ENCODE peak calls at places on chromosomes 6 and 20, in seven cellular contexts. One of them, this sample, is unnamed.

GRCh38 chr20:4720121-4720976 is 1.4 kb upstream of the PRND start:
- DNase-seq in activated T-helper 1 cell treated with anti-CD3 and anti-CD28 coated beads, Interleukin-2, amount 50 U/mL, for 16 hours: peak
- DNase-seq in activated naive CD4-positive, alpha-beta T cell treated with Interleukin-2 at 50 U/mL for 16 hours: peak
- DNase-seq in NCI-H1417: peak
- DNase-seq in choroid plexus epithelial cell: peak
- DNase-seq in NT2/D1: peak
- DNase-seq in hippocampal formation: peak
- DNase-seq in this sample: peak

GRCh38 chr6:38271081-38271480 is 368.6 kb downstream of the BTBD9 start:
- DNase-seq in activated naive CD4-positive, alpha-beta T cell treated with Interleukin-2 at 50 U/mL for 16 hours: no peak
- DNase-seq in activated T-helper 1 cell treated with anti-CD3 and anti-CD28 coated beads, Interleukin-2, amount 50 U/mL, for 16 hours: no peak
- DNase-seq in hippocampal formation: no peak
- DNase-seq in NT2/D1: no peak
- DNase-seq in NCI-H1417: no peak
- DNase-seq in choroid plexus epithelial cell: peak
- DNase-seq in this sample: no peak

GRCh38 chr20:49100934-49101333 is 54.8 kb downstream of the CSE1L start:
- DNase-seq in NCI-H1417: no peak
- DNase-seq in activated T-helper 1 cell treated with anti-CD3 and anti-CD28 coated beads, Interleukin-2, amount 50 U/mL, for 16 hours: no peak
- DNase-seq in choroid plexus epithelial cell: peak
- DNase-seq in NT2/D1: no peak
- DNase-seq in activated naive CD4-positive, alpha-beta T cell treated with Interleukin-2 at 50 U/mL for 16 hours: no peak
- DNase-seq in hippocampal formation: no peak
- DNase-seq in this sample: no peak

GRCh38 chr20:58433759-58434158 is 44.7 kb downstream of the VAPB start:
- DNase-seq in activated T-helper 1 cell treated with anti-CD3 and anti-CD28 coated beads, Interleukin-2, amount 50 U/mL, for 16 hours: no peak
- DNase-seq in NT2/D1: no peak
- DNase-seq in activated naive CD4-positive, alpha-beta T cell treated with Interleukin-2 at 50 U/mL for 16 hours: no peak
- DNase-seq in choroid plexus epithelial cell: peak
- DNase-seq in NCI-H1417: no peak
- DNase-seq in hippocampal formation: no peak
- DNase-seq in this sample: no peak

GRCh38 chr20:48180039-48180438 is 394.8 kb upstream of the SULF2 start:
- DNase-seq in hippocampal formation: no peak
- DNase-seq in NCI-H1417: no peak
- DNase-seq in activated T-helper 1 cell treated with anti-CD3 and anti-CD28 coated beads, Interleukin-2, amount 50 U/mL, for 16 hours: no peak
- DNase-seq in activated naive CD4-positive, alpha-beta T cell treated with Interleukin-2 at 50 U/mL for 16 hours: no peak
- DNase-seq in NT2/D1: no peak
- DNase-seq in choroid plexus epithelial cell: peak
- DNase-seq in this sample: no peak

GRCh38 chr6:7035837-7036249 is 71.9 kb upstream of the RREB1 start:
- DNase-seq in activated naive CD4-positive, alpha-beta T cell treated with Interleukin-2 at 50 U/mL for 16 hours: no peak
- DNase-seq in NT2/D1: no peak
- DNase-seq in choroid plexus epithelial cell: peak
- DNase-seq in hippocampal formation: no peak
- DNase-seq in NCI-H1417: no peak
- DNase-seq in activated T-helper 1 cell treated with anti-CD3 and anti-CD28 coated beads, Interleukin-2, amount 50 U/mL, for 16 hours: no peak
- DNase-seq in this sample: no peak

GRCh38 chr20:23637282-23638221 is at the start of gene CST3:
- DNase-seq in NT2/D1: peak
- DNase-seq in choroid plexus epithelial cell: peak
- DNase-seq in activated T-helper 1 cell treated with anti-CD3 and anti-CD28 coated beads, Interleukin-2, amount 50 U/mL, for 16 hours: no peak
- DNase-seq in NCI-H1417: peak
- DNase-seq in activated naive CD4-positive, alpha-beta T cell treated with Interleukin-2 at 50 U/mL for 16 hours: no peak
- DNase-seq in hippocampal formation: peak
- DNase-seq in this sample: no peak

GRCh38 chr20:36808317-36809257 is 35.0 kb upstream of the DSN1 start:
- DNase-seq in activated naive CD4-positive, alpha-beta T cell treated with Interleukin-2 at 50 U/mL for 16 hours: peak
- DNase-seq in activated T-helper 1 cell treated with anti-CD3 and anti-CD28 coated beads, Interleukin-2, amount 50 U/mL, for 16 hours: peak
- DNase-seq in NT2/D1: peak
- DNase-seq in NCI-H1417: no peak
- DNase-seq in choroid plexus epithelial cell: peak
- DNase-seq in hippocampal formation: no peak
- DNase-seq in this sample: peak

GRCh38 chr6:20564269-20564668 is 30.0 kb downstream of the CDKAL1 start:
- DNase-seq in hippocampal formation: no peak
- DNase-seq in activated naive CD4-positive, alpha-beta T cell treated with Interleukin-2 at 50 U/mL for 16 hours: no peak
- DNase-seq in choroid plexus epithelial cell: peak
- DNase-seq in activated T-helper 1 cell treated with anti-CD3 and anti-CD28 coated beads, Interleukin-2, amount 50 U/mL, for 16 hours: no peak
- DNase-seq in NT2/D1: no peak
- DNase-seq in NCI-H1417: no peak
- DNase-seq in this sample: no peak

GRCh38 chr6:157695301-157696030 is 127.6 kb upstream of the SNX9 start:
- DNase-seq in choroid plexus epithelial cell: no peak
- DNase-seq in NT2/D1: no peak
- DNase-seq in activated naive CD4-positive, alpha-beta T cell treated with Interleukin-2 at 50 U/mL for 16 hours: no peak
- DNase-seq in NCI-H1417: no peak
- DNase-seq in activated T-helper 1 cell treated with anti-CD3 and anti-CD28 coated beads, Interleukin-2, amount 50 U/mL, for 16 hours: no peak
- DNase-seq in hippocampal formation: no peak
- DNase-seq in this sample: no peak

GRCh38 chr20:17570347-17571152 is 675 bp downstream of the DSTN start:
- DNase-seq in NCI-H1417: peak
- DNase-seq in hippocampal formation: peak
- DNase-seq in activated T-helper 1 cell treated with anti-CD3 and anti-CD28 coated beads, Interleukin-2, amount 50 U/mL, for 16 hours: peak
- DNase-seq in NT2/D1: peak
- DNase-seq in activated naive CD4-positive, alpha-beta T cell treated with Interleukin-2 at 50 U/mL for 16 hours: no peak
- DNase-seq in choroid plexus epithelial cell: peak
- DNase-seq in this sample: peak

GRCh38 chr6:160391419-160392116 is 43.4 kb downstream of the SLC22A3 start:
- DNase-seq in NCI-H1417: no peak
- DNase-seq in activated naive CD4-positive, alpha-beta T cell treated with Interleukin-2 at 50 U/mL for 16 hours: no peak
- DNase-seq in hippocampal formation: no peak
- DNase-seq in activated T-helper 1 cell treated with anti-CD3 and anti-CD28 coated beads, Interleukin-2, amount 50 U/mL, for 16 hours: no peak
- DNase-seq in choroid plexus epithelial cell: peak
- DNase-seq in NT2/D1: no peak
- DNase-seq in this sample: no peak

GRCh38 chr6:108157972-108158441 is 7.8 kb upstream of the NR2E1 start:
- DNase-seq in NCI-H1417: peak
- DNase-seq in activated naive CD4-positive, alpha-beta T cell treated with Interleukin-2 at 50 U/mL for 16 hours: no peak
- DNase-seq in hippocampal formation: no peak
- DNase-seq in activated T-helper 1 cell treated with anti-CD3 and anti-CD28 coated beads, Interleukin-2, amount 50 U/mL, for 16 hours: no peak
- DNase-seq in choroid plexus epithelial cell: no peak
- DNase-seq in NT2/D1: no peak
- DNase-seq in this sample: no peak

This sample was measured in dorsolateral prefrontal cortex.